ENCODE peak calls at places on chromosomes 13 and 19, in four cellular contexts. K is GM23338, U is coronary artery, Y is cardiac muscle cell. V is an unnamed sample.

GRCh38 chr13:73433893-73434292 is 375.1 kb downstream of the KLF5 start:
- DNase-seq in U (no peak), K (no peak), Y (no peak), V (no peak)

GRCh38 chr13:101289764-101290163 is 126.5 kb downstream of the NALCN start:
- DNase-seq in Y (peak), U (no peak), K (peak), V (peak)

GRCh38 chr13:68345963-68346362 is 1115.8 kb upstream of the PCDH9 start:
- DNase-seq in K (no peak), Y (no peak), U (no peak), V (no peak)

GRCh38 chr13:50126378-50127016 is 111.3 kb downstream of the KCNRG start:
- DNase-seq in U (no peak), Y (peak), K (peak), V (no peak)

GRCh38 chr19:11578342-11579142 is 1.1 kb upstream of the ACP5 start:
- DNase-seq in U (no peak), Y (peak), K (peak), V (no peak)

GRCh38 chr19:17522988-17523872 is 11.8 kb downstream of the PGLS start:
- DNase-seq in Y (peak), K (no peak), U (no peak), V (no peak)

GRCh38 chr19:41792513-41793413 is 3.6 kb upstream of the CEACAM3 start:
- DNase-seq in Y (peak), U (no peak), K (peak), V (no peak)

GRCh38 chr13:51552027-51552426 is 32.2 kb upstream of the WDFY2 start:
- DNase-seq in K (no peak), U (no peak), Y (no peak), V (no peak)

GRCh38 chr19:38134538-38135149 is 89.4 kb downstream of the DPF1 start:
- DNase-seq in Y (peak), K (peak), U (no peak), V (no peak)

GRCh38 chr13:73090116-73090811 is 31.5 kb downstream of the KLF5 start:
- DNase-seq in Y (peak), U (no peak), K (peak), V (peak)

GRCh38 chr13:72839831-72840426 is 58.0 kb downstream of the PIBF1 start:
- DNase-seq in K (peak), Y (peak), U (no peak), V (peak)

GRCh38 chr19:14056741-14057356 is 5.0 kb downstream of the PALM3 start:
- DNase-seq in Y (peak), K (peak), U (no peak), V (no peak)

GRCh38 chr13:41610426-41610825 is 153.1 kb downstream of the RGCC start:
- DNase-seq in Y (peak), K (no peak), U (no peak), V (no peak)

GRCh38 chr19:42066075-42066754 is 3.8 kb downstream of the GRIK5 start:
- DNase-seq in U (no peak), Y (peak), K (peak), V (no peak)

GRCh38 chr19:38090561-38090960 is 133.5 kb downstream of the DPF1 start:
- DNase-seq in U (no peak), K (no peak), Y (no peak), V (no peak)

GRCh38 chr19:40529093-40529954 is 47.3 kb upstream of the SHKBP1 start:
- DNase-seq in K (peak), Y (peak), U (peak), V (no peak)

GRCh38 chr19:4991538-4991937 is 22.6 kb downstream of the KDM4B start:
- DNase-seq in Y (no peak), U (no peak), K (no peak), V (no peak)

GRCh38 chr13:111907341-111907880 is 159.5 kb upstream of the SOX1 start:
- DNase-seq in K (no peak), U (peak), Y (no peak), V (no peak)

GRCh38 chr13:107275945-107276614 is 708.1 kb upstream of the ARGLU1 start:
- DNase-seq in U (no peak), Y (peak), K (no peak), V (no peak)

GRCh38 chr13:27634231-27634630 is 12.5 kb downstream of the POLR1D start:
- DNase-seq in U (no peak), K (no peak), Y (no peak), V (no peak)

GRCh38 chr13:29948791-29949190 is 98.4 kb upstream of the UBL3 start:
- DNase-seq in U (no peak), Y (no peak), K (no peak), V (no peak)

GRCh38 chr19:32652893-32653625 is 21.9 kb downstream of the ANKRD27 start:
- DNase-seq in K (no peak), U (no peak), Y (peak), V (peak)

DNA sequence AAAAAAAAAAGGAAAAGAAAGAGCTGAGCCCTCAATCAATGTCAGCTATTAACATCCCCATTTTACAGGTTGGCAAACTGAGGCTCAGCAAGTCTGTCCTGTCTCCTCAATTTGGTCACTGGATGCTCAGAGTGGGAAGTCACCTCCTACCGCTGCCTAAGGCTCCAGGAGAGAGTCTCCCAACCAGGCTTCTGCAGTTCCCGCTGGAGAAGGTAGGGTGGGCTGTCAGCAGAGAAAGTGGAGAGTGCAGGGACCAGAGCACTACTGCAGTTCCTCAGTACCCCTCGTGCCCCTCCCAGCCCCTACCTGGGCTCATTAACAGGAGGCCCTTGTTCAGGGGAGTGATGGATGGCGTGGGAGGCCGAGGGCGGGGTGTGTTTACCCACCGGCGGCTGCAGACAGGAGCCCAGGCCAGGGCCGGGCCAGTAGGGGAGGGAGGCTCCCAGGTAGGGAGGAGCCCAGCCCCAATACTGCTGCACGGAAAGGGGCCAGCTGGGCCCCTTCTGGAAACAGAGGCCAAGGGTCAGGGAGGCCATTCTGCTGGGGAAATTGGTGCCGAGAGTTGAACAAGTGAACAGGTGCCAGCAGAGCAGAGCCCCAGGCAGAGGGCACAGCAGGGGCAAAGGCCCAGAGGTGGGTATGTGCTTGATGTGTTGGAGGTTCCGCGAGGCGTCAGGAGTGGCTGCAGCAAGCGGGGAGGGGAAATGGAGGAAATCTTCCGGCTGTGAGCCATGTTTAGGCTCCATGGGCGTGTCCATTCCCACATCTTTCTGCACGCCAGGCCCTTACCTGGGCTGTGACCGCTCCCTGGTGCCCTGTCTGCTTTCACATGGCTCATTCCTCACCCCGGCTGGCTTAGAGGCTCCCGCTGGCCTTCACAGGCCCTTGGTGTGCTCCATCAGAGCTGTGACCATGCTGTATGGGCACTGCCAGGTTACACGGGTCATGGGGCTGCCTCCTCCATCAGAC is 7.6 kb upstream of the COMP start:
- DNase-seq in Y (no peak), K (peak), U (no peak), V (no peak)
- TF ChIP-seq CTCF in Y (no peak), K (peak), U (no peak), V (peak)

DNA sequence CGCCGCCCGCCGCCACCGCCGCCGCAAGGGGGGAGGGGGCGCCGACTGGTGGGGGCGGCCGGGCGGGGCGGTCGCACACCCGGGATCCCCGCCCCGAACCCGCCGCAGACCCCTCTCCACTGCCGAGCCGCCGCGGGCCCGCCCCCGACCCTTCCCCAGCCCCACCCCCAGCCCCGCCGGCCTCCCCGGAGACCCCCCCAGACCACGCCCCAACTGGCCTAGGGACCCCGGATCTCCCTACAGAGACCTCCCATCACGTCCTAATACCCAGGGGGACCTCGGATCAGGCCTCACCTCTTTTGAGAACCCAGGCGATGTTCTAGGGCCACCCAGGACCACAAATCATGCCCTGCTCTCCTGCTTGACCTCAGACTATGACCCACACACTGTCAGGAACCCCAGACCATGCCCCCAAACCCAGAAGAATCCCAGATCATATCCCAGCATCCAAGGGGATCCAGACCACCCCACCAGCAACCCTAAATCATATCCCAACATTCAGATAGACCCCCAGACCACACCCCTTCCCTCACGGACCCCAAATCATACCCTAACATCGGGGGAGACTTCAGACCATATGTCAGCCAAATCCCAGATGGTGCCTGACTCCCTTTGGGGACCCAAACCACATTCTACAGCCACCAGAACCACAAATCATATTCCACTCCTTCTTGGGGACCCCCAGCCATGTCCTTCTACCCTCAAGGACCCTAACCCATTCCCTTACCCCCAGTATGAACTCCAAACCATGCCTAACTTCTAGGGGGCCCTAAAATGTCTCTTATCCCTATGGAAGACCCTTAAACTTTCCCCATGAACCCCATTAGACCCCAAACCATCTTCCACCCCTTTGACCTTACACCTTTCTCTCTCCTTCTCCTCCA is 527 bp upstream of the LRFN1 start:
- DNase-seq in K (peak), U (no peak), Y (no peak), V (no peak)
- H3K4me3 ChIP-seq in K (peak), U (peak), Y (peak), V (no peak)

DNA sequence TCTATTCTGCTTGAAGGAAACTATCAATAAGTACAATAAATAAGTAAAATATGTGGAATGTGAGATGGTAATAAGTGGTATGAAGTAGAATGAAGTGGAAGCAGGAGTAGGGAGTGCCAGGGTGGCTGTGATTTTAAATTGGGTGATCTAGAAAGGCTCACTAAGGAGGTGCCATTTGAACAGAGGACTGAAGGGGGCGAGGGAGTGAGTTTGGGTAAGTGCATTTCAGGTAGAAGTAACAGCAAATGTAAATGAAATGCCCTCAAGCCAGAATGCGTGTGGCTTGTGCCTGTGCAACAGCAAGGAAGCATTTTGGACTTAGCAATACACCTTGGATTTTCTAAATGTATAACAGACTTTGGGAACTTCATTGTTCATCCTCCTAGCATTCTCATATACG is 77.1 kb downstream of the CCNA1 start:
- DNase-seq in K (peak), Y (no peak), U (no peak), V (no peak)
- TF ChIP-seq CTCF in K (peak), Y (peak), U (no peak), V (peak)

GRCh38 chr19:1411255-1412191 is 4.1 kb downstream of the DAZAP1 start:
- DNase-seq in Y (peak), K (no peak), U (no peak), V (peak)

GRCh38 chr19:1408300-1409203 is 1.2 kb downstream of the DAZAP1 start:
- DNase-seq in Y (peak), U (no peak), K (peak), V (no peak)

GRCh38 chr19:1409204-1410005 is 2.0 kb downstream of the DAZAP1 start:
- DNase-seq in Y (no peak), K (no peak), U (no peak), V (no peak)

GRCh38 chr19:1410789-1411188 is 3.4 kb downstream of the DAZAP1 start:
- DNase-seq in K (no peak), U (no peak), Y (no peak), V (no peak)

GRCh38 chr19:1410136-1410786 is 2.9 kb downstream of the DAZAP1 start:
- DNase-seq in Y (peak), K (no peak), U (no peak), V (no peak)
- H3K4me3 ChIP-seq in Y (no peak), K (peak), U (peak), V (peak)

DNA sequence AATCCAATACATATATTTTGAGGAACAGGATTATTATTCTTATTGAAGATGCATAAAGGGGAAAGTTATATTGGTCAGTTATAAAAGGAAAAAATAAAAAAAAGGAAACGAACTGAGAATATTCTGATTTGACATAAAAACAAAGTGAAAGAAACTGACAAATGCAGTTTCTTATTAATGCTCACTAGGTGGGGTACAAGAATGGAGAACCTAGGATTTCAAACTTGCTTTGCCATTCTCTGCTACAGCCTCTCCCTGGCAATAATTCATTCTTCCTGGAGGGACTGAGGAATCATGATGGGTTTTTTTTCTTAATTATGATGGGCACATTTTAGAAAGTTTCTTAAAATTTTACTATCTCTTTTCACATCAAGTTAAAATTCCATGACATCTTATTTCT is 154.9 kb downstream of the PCDH9 start:
- DNase-seq in K (no peak), Y (peak), U (no peak), V (no peak)
- TF ChIP-seq CTCF in K (no peak), Y (peak), U (no peak), V (no peak)